ENCODE peak calls at places on chromosome 4, in ten cellular contexts. M, Y, D, B, O, X, L, H, J and Z are unnamed samples.

GRCh38 chr4:140643571-140644055 is 74.9 kb upstream of the UCP1 start:
- DNase-seq in M (no peak), Y (no peak), D (no peak), B (no peak), O (no peak), X (no peak), L (no peak), H (no peak), J (no peak), Z (no peak)

GRCh38 chr4:77009511-77010120 is 60.1 kb downstream of the SEPTIN11 start:
- DNase-seq in M (no peak), Y (no peak), D (no peak), B (no peak), O (no peak), X (no peak), L (no peak), H (no peak), J (no peak), Z (no peak)

GRCh38 chr4:55485821-55486220 is 60.9 kb downstream of the CLOCK start:
- DNase-seq in M (no peak), Y (no peak), D (no peak), B (no peak), O (peak; percentile 20), X (no peak), L (no peak), H (no peak), J (no peak), Z (no peak)

GRCh38 chr4:2402053-2402452 is 16.4 kb downstream of the ZFYVE28 start:
- DNase-seq in M (no peak), Y (peak; percentile 96), D (no peak), B (no peak), O (no peak), X (peak; percentile 67), L (peak; percentile 81), H (peak; percentile 56), J (peak; percentile 64), Z (peak; percentile 87)

GRCh38 chr4:126992910-126993309 is 639.8 kb upstream of the INTU start:
- DNase-seq in M (no peak), Y (no peak), D (no peak), B (no peak), O (no peak), X (no peak), L (no peak), H (no peak), J (no peak), Z (no peak)

GRCh38 chr4:67885727-67886126 is 1.9 kb upstream of the TMPRSS11D start:
- DNase-seq in M (no peak), Y (no peak), D (peak; percentile 69), B (no peak), O (peak; percentile 98), X (no peak), L (no peak), H (no peak), J (no peak), Z (no peak)

GRCh38 chr4:113141901-113142346 is 92.5 kb downstream of the ANK2 start:
- DNase-seq in M (no peak), Y (no peak), D (no peak), B (no peak), O (peak; percentile 43), X (no peak), L (no peak), H (no peak), J (no peak), Z (no peak)

GRCh38 chr4:41935652-41936021 is 408 bp downstream of the TMEM33 start:
- DNase-seq in M (no peak), Y (no peak), D (peak; percentile 13), B (peak; percentile 8), O (peak; percentile 10), X (no peak), L (no peak), H (no peak), J (no peak), Z (no peak)

GRCh38 chr4:71860643-71861042 is 76.8 kb upstream of the GC start:
- DNase-seq in M (no peak), Y (no peak), D (no peak), B (no peak), O (no peak), X (peak; percentile 43), L (no peak), H (no peak), J (no peak), Z (no peak)

GRCh38 chr4:52880994-52881393 is 18.9 kb downstream of the RASL11B start:
- DNase-seq in M (no peak), Y (no peak), D (no peak), B (no peak), O (no peak), X (no peak), L (no peak), H (no peak), J (no peak), Z (no peak)

GRCh38 chr4:183984561-183984960 is 79.5 kb downstream of the STOX2 start:
- DNase-seq in M (no peak), Y (peak; percentile 55), D (no peak), B (no peak), O (no peak), X (no peak), L (no peak), H (no peak), J (no peak), Z (no peak)

GRCh38 chr4:1740021-1740545 is 18.8 kb downstream of the TACC3 start:
- DNase-seq in M (no peak), Y (no peak), D (no peak), B (no peak), O (no peak), X (no peak), L (no peak), H (no peak), J (no peak), Z (no peak)

GRCh38 chr4:109959195-109959594 is 46.5 kb downstream of the EGF start:
- DNase-seq in M (no peak), Y (no peak), D (no peak), B (no peak), O (no peak), X (no peak), L (no peak), H (no peak), J (no peak), Z (no peak)

GRCh38 chr4:109955146-109955545 is 42.5 kb downstream of the EGF start:
- DNase-seq in M (no peak), Y (no peak), D (no peak), B (no peak), O (no peak), X (no peak), L (no peak), H (no peak), J (no peak), Z (no peak)

GRCh38 chr4:109952612-109953011 is 39.9 kb downstream of the EGF start:
- DNase-seq in M (no peak), Y (no peak), D (no peak), B (no peak), O (no peak), X (no peak), L (no peak), H (no peak), J (no peak), Z (no peak)

GRCh38 chr4:109953556-109953955 is 40.9 kb downstream of the EGF start:
- DNase-seq in M (no peak), Y (no peak), D (no peak), B (no peak), O (no peak), X (no peak), L (no peak), H (no peak), J (no peak), Z (no peak)

DNA sequence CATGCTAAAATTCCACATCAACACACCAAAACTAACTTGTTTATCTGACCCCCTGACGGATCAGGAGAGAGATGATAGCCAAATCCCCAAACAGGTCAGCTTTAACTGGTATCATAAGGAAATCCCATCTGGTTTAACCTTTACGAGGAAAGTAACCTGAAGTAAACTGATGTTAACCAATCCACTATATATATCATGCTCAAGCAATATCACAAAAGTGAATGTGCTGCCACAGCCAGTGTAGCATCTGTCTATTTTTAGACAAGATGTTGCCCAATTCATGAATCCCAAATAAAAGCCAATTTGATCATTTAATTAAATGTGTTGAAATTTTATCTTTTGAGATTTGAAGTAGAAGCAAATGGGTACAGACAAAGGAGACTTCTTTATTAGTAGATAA is 44.5 kb downstream of the EGF start:
- DNase-seq in M (no peak), Y (no peak), D (no peak), B (no peak), O (no peak), X (no peak), L (no peak), H (no peak), J (no peak), Z (no peak)
- H3K4me1 ChIP-seq in M (no peaks in the 10 kb centered on the region), Y (no peaks in the 10 kb centered on the region), D (no peaks in the 10 kb centered on the region), B (no peaks in the 10 kb centered on the region), O (no peaks in the 10 kb centered on the region), X (peaks cover 3% of the 10 kb centered on the region), L (no peaks in the 10 kb centered on the region), H (no peaks in the 10 kb centered on the region), J (no peaks in the 10 kb centered on the region), Z (no peaks in the 10 kb centered on the region)

DNA sequence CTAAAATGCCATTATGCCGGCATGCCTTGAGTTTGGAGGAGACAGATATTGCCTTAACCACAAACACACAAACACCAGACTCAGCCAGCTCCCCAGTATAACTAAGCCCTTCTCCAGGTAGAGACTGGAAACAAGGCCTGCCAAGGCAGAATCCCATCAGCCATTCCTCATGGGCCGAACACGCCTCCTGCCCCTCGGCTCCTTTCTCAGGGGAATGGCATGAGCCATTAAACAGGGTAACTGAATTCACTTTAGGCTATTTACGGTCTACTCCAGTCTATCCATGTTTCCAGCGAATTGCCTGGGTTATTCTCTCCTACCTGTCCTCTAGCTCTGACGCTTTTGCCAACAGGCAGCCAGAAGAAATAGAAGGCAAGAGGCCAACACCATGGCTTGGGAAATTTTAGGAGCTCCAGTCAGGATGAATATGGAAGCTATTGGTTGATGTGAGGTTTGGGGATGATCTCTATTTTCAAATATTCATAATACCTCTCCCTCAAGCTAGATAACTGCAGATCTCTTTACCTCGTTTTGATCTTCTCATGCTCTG is 4.9 kb downstream of the SEL1L3 start:
- DNase-seq in M (no peak), Y (no peak), D (peak; percentile 65), B (no peak), O (no peak), X (no peak), L (no peak), H (no peak), J (no peak), Z (no peak)
- H3K4me1 ChIP-seq in M (peaks cover 68% of the 10 kb centered on the region), Y (no peaks in the 10 kb centered on the region), D (peaks cover 11% of the 10 kb centered on the region), B (peaks cover 18% of the 10 kb centered on the region), O (peaks cover 13% of the 10 kb centered on the region), X (peaks cover 8% of the 10 kb centered on the region), L (peaks cover 73% of the 10 kb centered on the region), H (no peaks in the 10 kb centered on the region), J (peaks cover 21% of the 10 kb centered on the region), Z (peaks cover 50% of the 10 kb centered on the region)

GRCh38 chr4:168321006-168321405 is 2.5 kb upstream of the DDX60 start:
- DNase-seq in M (no peak), Y (no peak), D (no peak), B (no peak), O (no peak), X (no peak), L (no peak), H (no peak), J (no peak), Z (no peak)

GRCh38 chr4:168325591-168325990 is 7.0 kb upstream of the DDX60 start:
- DNase-seq in M (no peak), Y (no peak), D (no peak), B (no peak), O (no peak), X (no peak), L (no peak), H (no peak), J (no peak), Z (no peak)
- H3K4me1 ChIP-seq in M (no peaks in the 10 kb centered on the region), Y (no peaks in the 10 kb centered on the region), D (no peaks in the 10 kb centered on the region), B (peaks cover 5% of the 10 kb centered on the region), O (no peaks in the 10 kb centered on the region), X (no peaks in the 10 kb centered on the region), L (no peaks in the 10 kb centered on the region), H (no peaks in the 10 kb centered on the region), J (no peaks in the 10 kb centered on the region), Z (no peaks in the 10 kb centered on the region)

GRCh38 chr4:8547108-8547911 is 32.9 kb upstream of the GPR78 start:
- DNase-seq in M (no peak), Y (no peak), D (peak; percentile 46), B (no peak), O (peak; percentile 51), X (peak; percentile 17), L (no peak), H (no peak), J (no peak), Z (no peak)
- H3K4me1 ChIP-seq in M (no peaks in the 10 kb centered on the region), Y (no peaks in the 10 kb centered on the region), D (peaks cover 49% of the 10 kb centered on the region), B (peaks cover 6% of the 10 kb centered on the region), O (peaks cover 2% of the 10 kb centered on the region), X (no peaks in the 10 kb centered on the region), L (peaks cover 5% of the 10 kb centered on the region), H (no peaks in the 10 kb centered on the region), J (peaks cover 4% of the 10 kb centered on the region), Z (no peaks in the 10 kb centered on the region)